ENCODE peak calls at places on chromosome 19, in six cellular contexts. T, E, K, R, G and W are unnamed samples.

GRCh38 chr19:55877211-55877610 is 40.9 kb downstream of the NLRP4 start:
- DNase-seq in T (no peak), E (no peak), K (no peak), R (no peak), G (no peak), W (no peak)

GRCh38 chr19:39415111-39416046 is 2.9 kb downstream of the PLEKHG2 start:
- DNase-seq in T (peak), E (peak), K (no peak), R (no peak), G (no peak), W (no peak)

GRCh38 chr19:4916292-4917082 is 7.2 kb downstream of the UHRF1 start:
- DNase-seq in T (no peak), E (no peak), K (no peak), R (no peak), G (no peak), W (no peak)

GRCh38 chr19:7645656-7646425 is 8.9 kb downstream of the STXBP2 start:
- DNase-seq in T (no peak), E (no peak), K (no peak), R (no peak), G (no peak), W (no peak)

GRCh38 chr19:52992109-52993004 is 21.4 kb upstream of the ERVV-1 start:
- DNase-seq in T (peak), E (peak), K (no peak), R (peak), G (peak), W (peak)

GRCh38 chr19:7272856-7273578 is 21.2 kb downstream of the INSR start:
- DNase-seq in T (no peak), E (no peak), K (no peak), R (no peak), G (no peak), W (no peak)

GRCh38 chr19:4059931-4060620 is 6.6 kb downstream of the ZBTB7A start:
- DNase-seq in T (no peak), E (peak), K (peak), R (peak), G (peak), W (no peak)

GRCh38 chr19:29667941-29668340 is 2.7 kb downstream of the PLEKHF1 start:
- DNase-seq in T (no peak), E (no peak), K (no peak), R (no peak), G (peak), W (no peak)

GRCh38 chr19:50460161-50460765 is 16.0 kb upstream of the EMC10 start:
- DNase-seq in T (no peak), E (no peak), K (no peak), R (peak), G (no peak), W (peak)

GRCh38 chr19:14473915-14474578 is 1.1 kb downstream of the PTGER1 start:
- DNase-seq in T (no peak), E (peak), K (no peak), R (no peak), G (peak), W (no peak)

GRCh38 chr19:38735257-38735686 is 9.0 kb downstream of the CAPN12 start:
- DNase-seq in T (no peak), E (peak), K (no peak), R (no peak), G (peak), W (no peak)

GRCh38 chr19:18762125-18763023 is 28.7 kb downstream of the COMP start:
- DNase-seq in T (peak), E (peak), K (peak), R (peak), G (peak), W (peak)

GRCh38 chr19:18683955-18684641 is 618 bp downstream of the CRTC1 start:
- DNase-seq in T (no peak), E (no peak), K (no peak), R (no peak), G (no peak), W (no peak)

GRCh38 chr19:52492201-52492960 is 35.1 kb upstream of the ZNF808 start:
- DNase-seq in T (no peak), E (no peak), K (no peak), R (no peak), G (no peak), W (no peak)

GRCh38 chr19:57192064-57192395 is 730 bp downstream of the ZNF264 start:
- DNase-seq in T (no peak), E (no peak), K (no peak), R (no peak), G (no peak), W (peak)

GRCh38 chr19:17236414-17236716 is 9.4 kb downstream of the NR2F6 start:
- DNase-seq in T (no peak), E (peak), K (no peak), R (no peak), G (no peak), W (no peak)

GRCh38 chr19:16368385-16369305 is 44.0 kb downstream of the KLF2 start:
- DNase-seq in T (no peak), E (no peak), K (no peak), R (no peak), G (no peak), W (no peak)

GRCh38 chr19:11460207-11460606 is 20.6 kb downstream of the ELAVL3 start:
- DNase-seq in T (no peak), E (no peak), K (no peak), R (no peak), G (no peak), W (no peak)
- TF ChIP-seq CTCF in T (peak), E (no peak), K (no peak), R (peak), G (no peak), W (no peak)

GRCh38 chr19:35636651-35637050 is 4.9 kb upstream of the ETV2 start:
- DNase-seq in T (no peak), E (no peak), K (no peak), R (no peak), G (no peak), W (no peak)
- H3K4me3 ChIP-seq in T (no peak), E (no peak), K (no peak), R (no peak), G (no peak), W (no peak)

DNA sequence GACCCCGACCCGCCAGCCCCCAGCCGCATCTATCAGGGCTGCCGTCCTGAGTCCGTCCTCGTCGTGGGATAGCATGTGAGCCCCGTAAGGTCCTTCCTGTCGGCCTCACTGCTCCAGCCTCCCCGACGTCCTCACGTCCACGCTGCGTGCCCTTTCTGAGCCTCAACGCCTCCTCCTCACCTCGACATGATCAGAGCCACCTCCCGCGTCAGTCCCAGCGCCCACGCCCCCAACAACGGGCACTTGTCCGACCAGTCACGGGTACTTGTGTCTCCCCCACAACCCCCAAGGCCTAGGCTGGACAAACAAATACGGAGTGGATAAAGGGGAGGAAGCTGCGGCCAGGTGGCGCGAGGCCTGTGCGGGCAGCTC is 665 bp downstream of the ZNF497 start:
- DNase-seq in T (peak), E (no peak), K (no peak), R (peak), G (peak), W (no peak)
- TF ChIP-seq CTCF in T (no peak), E (no peak), K (no peak), R (no peak), G (no peak), W (no peak)

GRCh38 chr19:31610036-31610435 is 260.8 kb upstream of the TSHZ3 start:
- DNase-seq in T (no peak), E (no peak), K (no peak), R (no peak), G (no peak), W (no peak)
- H3K4me3 ChIP-seq in T (no peak), E (no peak), K (no peak), R (no peak), G (no peak), W (no peak)

GRCh38 chr19:40751065-40751923 is at the start of gene SNRPA:
- DNase-seq in T (peak), E (peak), K (peak), R (peak), G (peak), W (peak)
- TF ChIP-seq CTCF in T (no peak), E (no peak), K (no peak), R (no peak), G (no peak), W (no peak)

GRCh38 chr19:40609561-40610395 is 8.6 kb downstream of the LTBP4 start:
- DNase-seq in T (peak), E (peak), K (peak), R (no peak), G (peak), W (peak)
- H3K4me3 ChIP-seq in T (peak), E (peak), K (peak), R (no peak), G (peak), W (peak)

GRCh38 chr19:10817291-10818038 is 18.5 kb downstream of the TMED1 start:
- DNase-seq in T (peak), E (peak), K (peak), R (peak), G (peak), W (peak)

GRCh38 chr19:10816691-10817090 is 19.3 kb downstream of the TMED1 start:
- DNase-seq in T (no peak), E (no peak), K (no peak), R (no peak), G (no peak), W (no peak)

GRCh38 chr19:10818306-10819123 is 17.5 kb downstream of the TMED1 start:
- DNase-seq in T (no peak), E (no peak), K (no peak), R (no peak), G (no peak), W (no peak)

GRCh38 chr19:10819124-10820060 is 16.6 kb downstream of the TMED1 start:
- DNase-seq in T (no peak), E (no peak), K (no peak), R (no peak), G (peak), W (no peak)

GRCh38 chr19:10820173-10820572 is 15.8 kb downstream of the TMED1 start:
- DNase-seq in T (no peak), E (no peak), K (no peak), R (no peak), G (no peak), W (no peak)
- TF ChIP-seq CTCF in T (no peak), E (peak), K (no peak), R (peak), G (no peak), W (peak)

DNA sequence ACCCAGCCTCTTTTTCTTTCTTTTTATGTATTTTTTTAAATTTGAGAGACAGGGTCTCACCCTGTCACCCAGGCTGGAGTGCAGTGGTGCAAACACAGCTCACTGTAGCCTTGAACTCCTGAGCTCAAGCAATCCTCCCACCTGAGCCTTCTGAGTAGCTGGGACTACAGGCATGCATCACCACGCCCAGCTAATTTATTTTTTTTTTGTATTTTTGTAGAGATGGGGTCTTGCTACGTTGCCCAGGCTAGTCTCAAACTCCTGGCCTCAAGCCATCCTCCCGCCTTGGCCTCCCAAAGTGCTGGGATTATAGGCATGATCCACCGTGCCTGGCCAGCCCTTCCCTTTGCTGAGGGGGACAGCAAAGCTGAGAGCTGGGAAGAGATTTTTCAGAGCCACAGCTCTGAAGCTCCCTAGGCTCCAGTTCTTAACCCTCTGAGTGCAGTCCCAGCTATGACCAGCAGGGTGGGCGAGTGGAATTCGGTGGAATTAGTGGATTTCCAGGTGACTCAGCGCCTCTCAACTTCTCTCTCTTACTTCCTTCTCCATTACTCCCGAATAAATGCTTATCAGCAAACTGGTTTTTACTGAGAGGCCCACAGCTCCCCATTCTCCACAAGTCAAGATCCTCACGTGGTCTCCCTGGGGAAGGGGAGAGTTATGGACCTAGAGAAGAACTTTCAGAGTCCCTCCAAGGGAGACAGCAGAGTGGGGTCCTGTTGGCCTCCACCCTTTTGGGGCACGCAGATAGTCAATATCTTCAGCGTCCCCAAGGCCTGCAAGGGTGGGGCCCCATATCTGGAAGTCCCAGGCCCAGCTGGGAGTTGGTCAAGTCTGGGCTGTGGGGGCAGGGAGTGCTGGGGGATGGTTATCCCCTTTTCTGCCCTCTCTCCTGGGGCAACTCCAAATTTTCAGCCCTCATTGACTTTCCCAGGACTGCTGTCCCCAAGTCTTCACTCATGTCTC is 1.2 kb downstream of the BLVRB start:
- DNase-seq in T (peak), E (peak), K (peak), R (peak), G (peak), W (peak)
- H3K4me3 ChIP-seq in T (peak), E (peak), K (peak), R (peak), G (peak), W (peak)

GRCh38 chr19:12052571-12053169 is at the start of gene ZNF878:
- DNase-seq in T (peak), E (peak), K (peak), R (peak), G (peak), W (peak)
- TF ChIP-seq CTCF in T (peak), E (no peak), K (no peak), R (no peak), G (no peak), W (peak)

DNA sequence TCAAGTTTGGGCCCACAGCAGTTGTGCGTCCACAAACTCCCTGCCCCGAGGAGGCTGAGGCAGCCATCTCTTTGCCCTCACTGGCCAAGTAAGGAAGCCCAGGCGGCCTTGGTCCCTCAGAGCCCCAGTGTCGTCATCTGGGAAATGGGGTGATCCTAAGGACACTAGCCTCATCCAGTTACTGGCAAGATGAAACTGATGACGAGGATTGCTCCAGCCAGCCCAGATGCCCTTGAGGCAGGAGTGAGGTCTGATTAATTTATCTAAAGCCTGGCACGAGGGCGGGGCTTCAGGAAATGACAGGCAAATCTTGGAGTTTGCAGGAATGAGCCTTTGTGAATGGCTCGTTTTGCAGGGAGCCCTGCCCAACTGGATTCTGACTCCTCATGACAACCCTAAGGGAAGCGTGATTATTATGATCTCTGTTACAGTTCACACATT is 5.6 kb downstream of the LIPE start:
- DNase-seq in T (peak), E (no peak), K (no peak), R (no peak), G (peak), W (no peak)
- H3K4me3 ChIP-seq in T (no peak), E (no peak), K (no peak), R (no peak), G (no peak), W (no peak)